ENCODE peak calls at places on chromosomes 16 and 17, in eight cellular contexts. T, J, G, R, V, C, S and K are unnamed samples. For H3K27me3, the result is how much of the 10 kb centered on the place peaks cover.

GRCh38 chr17:9346296-9346926 is 229.2 kb downstream of the STX8 start:
- DNase-seq in T (no peak), J (no peak), G (no peak), R (no peak), V (no peak), C (no peak), S (no peak), K (no peak)

GRCh38 chr17:57135748-57136342 is 50.8 kb downstream of the AKAP1 start:
- DNase-seq in T (no peak), J (no peak), G (no peak), R (no peak), V (no peak), C (no peak), S (no peak), K (no peak)

GRCh38 chr17:67998466-67998865 is 2.2 kb upstream of the C17orf58 start:
- DNase-seq in T (no peak), J (no peak), G (no peak), R (no peak), V (no peak), C (no peak), S (no peak), K (no peak)

GRCh38 chr16:25988089-25988488 is 296.3 kb downstream of the HS3ST4 start:
- DNase-seq in T (no peak), J (no peak), G (no peak), R (no peak), V (no peak), C (no peak), S (no peak), K (no peak)

GRCh38 chr16:26070595-26071170 is 378.9 kb downstream of the HS3ST4 start:
- DNase-seq in T (no peak), J (no peak), G (no peak), R (no peak), V (no peak), C (no peak), S (no peak), K (no peak)

GRCh38 chr17:43010667-43011308 is 4.2 kb downstream of the IFI35 start:
- DNase-seq in T (no peak), J (no peak), G (no peak), R (no peak), V (no peak), C (no peak), S (peak), K (no peak)

GRCh38 chr17:79845601-79845949 is 6.3 kb upstream of the CBX4 start:
- DNase-seq in T (no peak), J (no peak), G (no peak), R (no peak), V (no peak), C (no peak), S (peak), K (no peak)

GRCh38 chr16:9797306-9797705 is 384.9 kb downstream of the GRIN2A start:
- DNase-seq in T (no peak), J (no peak), G (no peak), R (no peak), V (no peak), C (no peak), S (no peak), K (no peak)

GRCh38 chr16:4489030-4489429 is 12.8 kb downstream of the HMOX2 start:
- DNase-seq in T (no peak), J (no peak), G (no peak), R (no peak), V (no peak), C (no peak), S (no peak), K (no peak)

GRCh38 chr17:7932483-7932891 is 481 bp downstream of the CNTROB start:
- DNase-seq in T (peak), J (no peak), G (no peak), R (no peak), V (no peak), C (peak), S (peak), K (peak)

GRCh38 chr17:35345926-35346771 is 27.3 kb downstream of the SLFN11 start:
- DNase-seq in T (peak), J (peak), G (no peak), R (peak), V (peak), C (peak), S (peak), K (peak)

GRCh38 chr17:53924530-53925455 is 102.1 kb downstream of the KIF2B start:
- DNase-seq in T (no peak), J (no peak), G (no peak), R (no peak), V (no peak), C (no peak), S (no peak), K (no peak)
- H3K27me3 ChIP-seq in T (under half), J (under half), G (under half), R (under half), V (under half), C (under half), S (under half), K (under half)

GRCh38 chr17:45755050-45755449 is 29.1 kb upstream of the CRHR1 start:
- DNase-seq in T (peak), J (no peak), G (no peak), R (no peak), V (no peak), C (no peak), S (no peak), K (no peak)
- TF ChIP-seq POLR2AphosphoS5 in T (no peak), J (no peak), G (no peak), R (no peak), V (no peak), C (no peak), S (no peak), K (no peak)

GRCh38 chr16:21637032-21637968 is 15.1 kb downstream of the IGSF6 start:
- DNase-seq in T (no peak), J (no peak), G (no peak), R (no peak), V (no peak), C (no peak), S (no peak), K (no peak)
- TF ChIP-seq POLR2A in T (no peak), J (no peak), G (no peak), R (no peak), V (no peak), C (no peak), S (no peak), K (no peak)

GRCh38 chr17:47730681-47731080 is 2.4 kb upstream of the TBX21 start:
- DNase-seq in T (no peak), J (no peak), G (no peak), R (no peak), V (no peak), C (peak), S (no peak), K (no peak)
- H3K27me3 ChIP-seq in T (half or more), J (half or more), G (under half), R (under half), V (half or more), C (under half), S (half or more), K (under half)

DNA sequence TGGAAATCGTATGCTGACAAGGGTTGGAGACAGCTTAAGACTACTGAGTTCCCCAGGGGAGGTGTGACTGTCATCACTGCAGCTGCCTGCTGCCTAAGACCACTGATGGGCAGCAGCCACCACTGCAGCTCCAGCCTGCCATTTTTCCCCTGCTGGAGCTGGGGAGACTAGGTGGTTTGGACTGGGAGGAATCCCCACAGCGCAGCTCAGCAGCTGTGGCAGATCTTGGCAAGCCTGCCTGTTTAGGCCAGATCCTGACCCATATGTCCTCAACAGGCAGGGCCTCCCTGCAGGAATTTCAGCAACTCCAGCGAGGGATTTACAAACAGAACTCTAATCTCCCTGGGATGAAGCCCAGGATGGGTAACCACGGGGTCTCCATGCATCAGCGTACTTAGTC is 356.4 kb upstream of the TOM1L1 start:
- DNase-seq in T (no peak), J (no peak), G (no peak), R (no peak), V (no peak), C (no peak), S (no peak), K (no peak)
- TF ChIP-seq POLR2AphosphoS5 in T (no peak), J (no peak), G (no peak), R (no peak), V (no peak), C (no peak), S (no peak), K (no peak)